ENCODE peak calls at places on chromosomes 1 and 21, in four cellular contexts. U is amniotic stem cell; F is non-pigmented ciliary epithelial cell; J is effector memory CD8-positive, alpha-beta T cell. Y is an unnamed sample.

GRCh38 chr1:150093805-150094204 is 26.2 kb downstream of the VPS45 start:
- DNase-seq in J (no peak), U (no peak), F (no peak), Y (no peak)

GRCh38 chr1:209807509-209807908 is 1.6 kb upstream of the IRF6 start:
- DNase-seq in U (no peak), F (no peak), J (no peak), Y (no peak)

GRCh38 chr1:64864018-64864945 is 102.1 kb downstream of the JAK1 start:
- DNase-seq in U (no peak), J (peak; percentile 63), F (no peak), Y (peak; percentile 93)

GRCh38 chr1:5992814-5993552 is 758 bp upstream of the NPHP4 start:
- DNase-seq in J (no peak), F (no peak), U (no peak), Y (no peak)

GRCh38 chr1:32413507-32414185 is 19.4 kb upstream of the BSDC1 start:
- DNase-seq in J (peak; percentile 79), F (no peak), U (peak; percentile 40), Y (peak; percentile 73)

GRCh38 chr21:45516671-45517151 is 25.5 kb downstream of the SLC19A1 start:
- DNase-seq in U (no peak), F (no peak), J (no peak), Y (no peak)

GRCh38 chr1:87226341-87226760 is 102.3 kb upstream of the LMO4 start:
- DNase-seq in U (peak; percentile 69), F (peak; percentile 99), J (no peak), Y (no peak)

GRCh38 chr1:76951185-76951584 is 83.9 kb downstream of the ST6GALNAC5 start:
- DNase-seq in F (no peak), U (no peak), J (no peak), Y (no peak)

GRCh38 chr1:35568975-35569395 is 4.1 kb upstream of the TFAP2E start:
- DNase-seq in U (peak; percentile 64), J (peak; percentile 68), F (no peak), Y (peak; percentile 65)

GRCh38 chr1:235408503-235408960 is 41.3 kb downstream of the TBCE start:
- DNase-seq in U (no peak), J (no peak), F (no peak), Y (no peak)

GRCh38 chr21:41966872-41967621 is 13.2 kb upstream of the C2CD2 start:
- DNase-seq in U (no peak), J (no peak), F (no peak), Y (no peak)

GRCh38 chr1:206551985-206552325 is 44.6 kb downstream of the RASSF5 start:
- DNase-seq in U (no peak), J (peak; percentile 82), F (no peak), Y (peak; percentile 92)

GRCh38 chr1:36350659-36351171 is 27.3 kb upstream of the EVA1B start:
- DNase-seq in J (no peak), F (no peak), U (peak; percentile 77), Y (peak; percentile 24)

GRCh38 chr1:53398091-53398490 is 61.1 kb upstream of the DMRTB1 start:
- DNase-seq in F (no peak), U (no peak), J (no peak), Y (no peak)

GRCh38 chr1:12339861-12340557 is 110.2 kb downstream of the VPS13D start:
- DNase-seq in J (no peak), U (no peak), F (no peak), Y (no peak)

GRCh38 chr1:161145832-161146231 is 7.9 kb upstream of the UFC1 start:
- DNase-seq in J (no peak), U (no peak), F (no peak), Y (no peak)

GRCh38 chr1:9455487-9456237 is 83.6 kb upstream of the SLC25A33 start:
- DNase-seq in U (no peak), J (peak; percentile 46), F (no peak), Y (peak; percentile 52)

GRCh38 chr1:16091296-16091695 is 17.8 kb upstream of the FAM131C start:
- DNase-seq in F (no peak), J (no peak), U (no peak), Y (no peak)

GRCh38 chr21:46517361-46517760 is 58.7 kb downstream of the DIP2A start:
- DNase-seq in U (no peak), J (no peak), F (no peak), Y (no peak)

GRCh38 chr1:53414632-53415031 is 44.6 kb upstream of the DMRTB1 start:
- DNase-seq in F (no peak), J (no peak), U (no peak), Y (no peak)

GRCh38 chr1:30887485-30888315 is 20.9 kb downstream of the SDC3 start:
- DNase-seq in F (no peak), J (no peak), U (no peak), Y (no peak)

GRCh38 chr1:115198938-115199337 is 109.6 kb upstream of the TSPAN2 start:
- DNase-seq in J (no peak), F (no peak), U (no peak), Y (no peak)

GRCh38 chr1:54949971-54950360 is 30.5 kb upstream of the TMEM61 start:
- DNase-seq in F (no peak), U (peak; percentile 7), J (no peak), Y (no peak)

GRCh38 chr1:116290920-116291465 is 82.1 kb upstream of the ATP1A1 start:
- DNase-seq in F (no peak), J (no peak), U (no peak), Y (no peak)

GRCh38 chr1:61012365-61012764 is 70.0 kb upstream of the NFIA start:
- DNase-seq in F (no peak), J (no peak), U (no peak), Y (no peak)

Y was measured in immature natural killer cell.